ENCODE peak calls at places on chromosomes 11 and 22, in five cellular contexts. U is non-pigmented ciliary epithelial cell, R is MV-4-11, V is endothelial cell, T is AML-193. Y is an unnamed sample.

GRCh38 chr11:13970986-13971385 is 8.5 kb downstream of the SPON1 start:
- DNase-seq in U (no peak), V (peak), T (no peak), R (no peak), Y (no peak)

GRCh38 chr22:19966908-19967750 is 25.5 kb upstream of the TXNRD2 start:
- DNase-seq in V (no peak), T (no peak), R (no peak), U (no peak), Y (no peak)

GRCh38 chr11:469684-470667 is 19.9 kb downstream of the PTDSS2 start:
- DNase-seq in U (peak), V (peak), R (no peak), T (no peak), Y (peak)

GRCh38 chr22:35152316-35152715 is 86.4 kb downstream of the ISX start:
- DNase-seq in T (no peak), U (no peak), R (no peak), V (no peak), Y (no peak)

GRCh38 chr11:124839051-124839971 is 25.9 kb upstream of the ROBO3 start:
- DNase-seq in V (peak), T (no peak), U (no peak), R (no peak), Y (no peak)

GRCh38 chr22:26079009-26079408 is 90.3 kb upstream of the SEZ6L start:
- DNase-seq in U (no peak), R (no peak), T (no peak), V (no peak), Y (no peak)

GRCh38 chr11:43515090-43515489 is 156.4 kb downstream of the TTC17 start:
- DNase-seq in V (peak), U (no peak), R (no peak), T (no peak), Y (no peak)

GRCh38 chr22:49307071-49307830 is 520.4 kb downstream of the BRD1 start:
- DNase-seq in V (peak), R (no peak), T (no peak), U (no peak), Y (no peak)

GRCh38 chr11:65355013-65355775 is 643 bp downstream of the TIGD3 start:
- DNase-seq in T (peak), V (no peak), U (no peak), R (peak), Y (no peak)

GRCh38 chr11:120195601-120196289 is 15.1 kb upstream of the OAF start:
- DNase-seq in U (no peak), R (no peak), V (no peak), T (no peak), Y (no peak)

Y was measured in AG04450.